ENCODE peak calls at places on chromosome 3, in ten cellular contexts. U is astrocyte of the spinal cord; M is WERI-Rb-1; E is GM13976; L is neuronal stem cell; R is T1000; N is substantia nigra; X is IMR-90; C is activated CD8-positive, alpha-beta T cell treated with anti-CD3 and anti-CD28 coated beads, Interleukin-2, amount 10 ng/mL, durations not matched to agents 7 days and 5 days; A is activated CD8-positive, alpha-beta memory T cell treated with anti-CD3 and anti-CD28 coated beads for 24 hours. Z is an unnamed sample.

GRCh38 chr3:107272885-107273284 is 104.4 kb upstream of the CCDC54 start:
- DNase-seq in X (no peak), E (no peak), N (no peak), A (no peak), R (no peak), U (no peak), L (no peak), M (no peak), C (no peak), Z (no peak)

GRCh38 chr3:175238848-175239247 is 379.7 kb downstream of the NAALADL2 start:
- DNase-seq in X (no peak), E (no peak), M (no peak), U (no peak), R (no peak), A (no peak), C (no peak), L (no peak), N (no peak), Z (no peak)

GRCh38 chr3:184655597-184655996 is 56.3 kb downstream of the MAGEF1 start:
- DNase-seq in M (no peak), L (no peak), N (no peak), A (no peak), X (no peak), C (no peak), E (no peak), U (no peak), R (no peak), Z (no peak)

GRCh38 chr3:32423534-32423933 is 31.9 kb downstream of the CMTM7 start:
- DNase-seq in R (no peak), E (no peak), M (peak), X (no peak), C (peak), A (no peak), U (no peak), L (no peak), N (no peak), Z (peak)

GRCh38 chr3:16322189-16322588 is 57.2 kb downstream of the OXNAD1 start:
- DNase-seq in N (no peak), L (no peak), U (no peak), E (no peak), X (no peak), A (no peak), C (no peak), R (no peak), M (no peak), Z (peak)

GRCh38 chr3:196409409-196409808 is 22.8 kb downstream of the UBXN7 start:
- DNase-seq in X (no peak), L (no peak), E (no peak), R (no peak), A (no peak), C (no peak), U (no peak), M (no peak), N (no peak), Z (no peak)

GRCh38 chr3:71511037-71511436 is 72.5 kb downstream of the FOXP1 start:
- DNase-seq in R (no peak), E (no peak), X (peak), M (no peak), L (no peak), A (no peak), U (peak), N (no peak), C (no peak), Z (no peak)

GRCh38 chr3:127867986-127868385 is 45.7 kb upstream of the MGLL start:
- DNase-seq in L (no peak), A (no peak), N (no peak), R (no peak), X (no peak), U (peak), M (no peak), C (no peak), E (no peak), Z (no peak)

GRCh38 chr3:107206141-107206540 is 171.1 kb upstream of the CCDC54 start:
- DNase-seq in A (no peak), L (peak), N (no peak), U (peak), M (peak), X (peak), E (peak), C (no peak), R (no peak), Z (no peak)

GRCh38 chr3:46663611-46664135 is 29.8 kb downstream of the ALS2CL start:
- DNase-seq in A (peak), L (no peak), E (peak), C (no peak), M (no peak), N (no peak), U (no peak), X (peak), R (no peak), Z (no peak)

GRCh38 chr3:148360046-148360445 is 337.7 kb upstream of the AGTR1 start:
- DNase-seq in N (no peak), X (peak), M (no peak), E (no peak), C (no peak), A (no peak), U (peak), R (no peak), L (no peak), Z (no peak)

GRCh38 chr3:123395235-123395634 is 53.7 kb downstream of the ADCY5 start:
- DNase-seq in C (no peak), M (no peak), A (no peak), U (no peak), R (no peak), X (no peak), L (no peak), E (no peak), N (no peak), Z (no peak)

GRCh38 chr3:66665021-66665695 is 164.3 kb upstream of the LRIG1 start:
- DNase-seq in N (no peak), L (no peak), M (no peak), X (no peak), U (no peak), C (no peak), A (no peak), R (no peak), E (no peak), Z (peak)

GRCh38 chr3:134360046-134360445 is 14.2 kb downstream of the AMOTL2 start:
- DNase-seq in R (no peak), X (no peak), U (no peak), N (no peak), A (no peak), C (no peak), M (no peak), L (no peak), E (no peak), Z (no peak)

GRCh38 chr3:100737334-100737733 is 28.0 kb downstream of the TFG start:
- DNase-seq in R (no peak), L (peak), E (no peak), N (no peak), A (no peak), C (no peak), U (peak), M (no peak), X (peak), Z (peak)

GRCh38 chr3:129827765-129828164 is 65.7 kb downstream of the TMCC1 start:
- DNase-seq in E (peak), C (peak), N (no peak), M (no peak), U (no peak), R (no peak), L (no peak), A (no peak), X (no peak), Z (no peak)

GRCh38 chr3:78941587-78941986 is 826.2 kb downstream of the ROBO1 start:
- DNase-seq in R (no peak), N (no peak), C (no peak), E (no peak), L (no peak), A (no peak), U (peak), M (no peak), X (peak), Z (no peak)

GRCh38 chr3:127544806-127545545 is 45.6 kb downstream of the TPRA1 start:
- DNase-seq in N (no peak), C (no peak), R (no peak), E (no peak), M (peak), L (no peak), U (no peak), A (no peak), X (no peak), Z (peak)

GRCh38 chr3:30098656-30099454 is 507.5 kb upstream of the TGFBR2 start:
- DNase-seq in C (no peak), L (peak), N (no peak), U (peak), M (no peak), A (no peak), X (peak), E (no peak), R (no peak), Z (no peak)

GRCh38 chr3:14810795-14811661 is 7.7 kb upstream of the FGD5 start:
- DNase-seq in M (no peak), A (no peak), X (no peak), L (no peak), U (no peak), E (no peak), R (no peak), C (no peak), N (no peak), Z (no peak)

GRCh38 chr3:107045791-107046190 is 331.4 kb upstream of the CCDC54 start:
- DNase-seq in L (no peak), R (no peak), U (no peak), C (no peak), A (no peak), M (no peak), N (peak), X (no peak), E (no peak), Z (no peak)

GRCh38 chr3:71487418-71487817 is 96.1 kb downstream of the FOXP1 start:
- DNase-seq in E (no peak), X (no peak), U (no peak), C (no peak), N (no peak), A (no peak), L (no peak), M (no peak), R (no peak), Z (no peak)

GRCh38 chr3:126110431-126111125 is 26.7 kb upstream of the SLC41A3 start:
- DNase-seq in A (peak), M (no peak), U (no peak), N (no peak), X (no peak), C (no peak), E (no peak), R (no peak), L (no peak), Z (no peak)

GRCh38 chr3:189383630-189384029 is 211.9 kb downstream of the TPRG1 start:
- DNase-seq in R (no peak), M (no peak), L (no peak), C (no peak), U (no peak), X (no peak), E (no peak), N (no peak), A (no peak), Z (no peak)

GRCh38 chr3:179652467-179653105 is at the start of gene USP13:
- DNase-seq in M (peak), N (peak), E (peak), A (peak), R (peak), L (no peak), C (peak), U (peak), X (peak), Z (peak)

GRCh38 chr3:13887746-13888300 is 8.0 kb upstream of the WNT7A start:
- DNase-seq in M (no peak), N (no peak), E (no peak), U (no peak), X (no peak), C (no peak), R (no peak), L (no peak), A (no peak), Z (no peak)

GRCh38 chr3:129070086-129070875 is 9.7 kb downstream of the GP9 start:
- DNase-seq in M (no peak), U (no peak), C (no peak), X (no peak), R (no peak), E (no peak), N (no peak), A (no peak), L (no peak), Z (no peak)

GRCh38 chr3:197600796-197601565 is 45.2 kb upstream of the BDH1 start:
- DNase-seq in L (no peak), X (peak), A (no peak), N (no peak), R (no peak), M (no peak), E (peak), C (peak), U (peak), Z (no peak)

GRCh38 chr3:160395297-160395696 is 3.7 kb downstream of the IFT80 start:
- DNase-seq in X (peak), E (no peak), C (no peak), M (peak), A (no peak), N (no peak), L (no peak), R (no peak), U (peak), Z (peak)

GRCh38 chr3:111538687-111539086 is 3.3 kb upstream of the CD96 start:
- DNase-seq in N (no peak), A (no peak), X (peak), U (peak), C (no peak), E (no peak), R (no peak), M (no peak), L (no peak), Z (no peak)

GRCh38 chr3:106457278-106458210 is 588.7 kb upstream of the CBLB start:
- DNase-seq in N (no peak), A (no peak), C (peak), X (peak), M (no peak), L (no peak), R (no peak), E (peak), U (peak), Z (peak)

GRCh38 chr3:60809857-60810256 is 441.4 kb downstream of the FHIT start:
- DNase-seq in C (no peak), R (no peak), N (no peak), A (no peak), E (no peak), L (no peak), M (no peak), X (no peak), U (no peak), Z (no peak)

GRCh38 chr3:163809540-163809993 is 1268.7 kb downstream of the SI start:
- DNase-seq in U (no peak), N (no peak), M (no peak), E (peak), C (no peak), X (no peak), L (peak), A (no peak), R (no peak), Z (no peak)

GRCh38 chr3:141065258-141065657 is 14.1 kb downstream of the SPSB4 start:
- DNase-seq in R (no peak), N (no peak), L (no peak), M (no peak), C (no peak), A (peak), X (no peak), E (no peak), U (no peak), Z (no peak)

GRCh38 chr3:36591959-36592358 is 172.4 kb downstream of the DCLK3 start:
- DNase-seq in L (no peak), M (no peak), R (no peak), E (no peak), U (peak), N (no peak), C (no peak), A (no peak), X (peak), Z (no peak)

GRCh38 chr3:197224034-197224444 is 74.4 kb downstream of the DLG1 start:
- DNase-seq in C (no peak), U (peak), M (no peak), R (no peak), E (peak), X (peak), N (no peak), L (peak), A (no peak), Z (peak)

GRCh38 chr3:157160652-157161480 is 919 bp upstream of the CCNL1 start:
- DNase-seq in C (peak), A (no peak), R (peak), U (peak), N (no peak), L (no peak), M (peak), E (peak), X (peak), Z (peak)

GRCh38 chr3:17079933-17080332 is 195.2 kb downstream of the PLCL2 start:
- DNase-seq in A (no peak), M (no peak), U (no peak), N (no peak), E (no peak), L (no peak), C (no peak), X (no peak), R (no peak), Z (no peak)

Z was measured in G401.